ENCODE peak calls at places on chromosomes 16 and 17, in seven cellular contexts. D is HepG2, R is A549, W is GM12878, Z is WTC11, Y is endothelial cell of umbilical vein, L is HCT116. H is an unnamed sample.
A peak's percentile ranks its signal among the peaks of the same experiment; 100 is the strongest.

GRCh38 chr17:81027591-81028505 is 7.1 kb upstream of the BAIAP2 start:
- DNase-seq in D (no peak), R (no peak), W (no peak), Z (no peak), Y (no peak), L (no peak), H (no peak)

GRCh38 chr17:36188891-36189306 is 7.7 kb downstream of the CCL3L1 start:
- DNase-seq in D (no peak), R (no peak), W (peak; percentile 59), Z (no peak), Y (no peak), L (no peak), H (peak; percentile 97)

GRCh38 chr16:17589898-17590297 is 119.1 kb upstream of the XYLT1 start:
- DNase-seq in D (no peak), R (no peak), W (no peak), Z (no peak), Y (no peak), L (no peak), H (no peak)

GRCh38 chr17:37274432-37274831 is 101.4 kb upstream of the C17orf78 start:
- DNase-seq in D (no peak), R (no peak), W (no peak), Z (no peak), Y (no peak), L (no peak), H (no peak)

GRCh38 chr16:8258523-8258922 is 331.8 kb downstream of the TMEM114 start:
- DNase-seq in D (no peak), R (no peak), W (no peak), Z (no peak), Y (no peak), L (no peak), H (no peak)

GRCh38 chr17:57916925-57917858 is 38.0 kb downstream of the CUEDC1 start:
- DNase-seq in D (peak; percentile 53), R (peak; percentile 63), W (no peak), Z (no peak), Y (no peak), L (peak; percentile 48), H (peak; percentile 44)

GRCh38 chr16:68086336-68086821 is 1.2 kb downstream of the NFATC3 start:
- DNase-seq in D (peak; percentile 69), R (peak; percentile 49), W (no peak), Z (no peak), Y (peak; percentile 69), L (no peak), H (peak; percentile 56)

GRCh38 chr17:56074366-56074765 is 78.9 kb upstream of the ANKFN1 start:
- DNase-seq in D (no peak), R (no peak), W (no peak), Z (no peak), Y (no peak), L (no peak), H (no peak)

GRCh38 chr17:1515640-1516402 is 591 bp downstream of the INPP5K start:
- DNase-seq in D (peak; percentile 71), R (peak; percentile 86), W (peak; percentile 70), Z (peak; percentile 52), Y (peak; percentile 89), L (peak; percentile 51), H (peak; percentile 83)

GRCh38 chr16:67001726-67002125 is 13.3 kb downstream of the CES4A start:
- DNase-seq in D (no peak), R (no peak), W (no peak), Z (no peak), Y (no peak), L (no peak), H (no peak)

GRCh38 chr16:4486126-4486893 is 10.1 kb downstream of the HMOX2 start:
- DNase-seq in D (no peak), R (no peak), W (no peak), Z (no peak), Y (no peak), L (no peak), H (no peak)

GRCh38 chr17:15494821-15495220 is 27.4 kb upstream of the CDRT4 start:
- DNase-seq in D (no peak), R (no peak), W (no peak), Z (no peak), Y (no peak), L (no peak), H (no peak)

GRCh38 chr16:86812363-86812970 is 234.1 kb downstream of the FOXL1 start:
- DNase-seq in D (no peak), R (no peak), W (no peak), Z (no peak), Y (no peak), L (no peak), H (no peak)

GRCh38 chr17:43721537-43722268 is 36.9 kb downstream of the SOST start:
- DNase-seq in D (no peak), R (peak; percentile 75), W (no peak), Z (no peak), Y (no peak), L (no peak), H (no peak)

GRCh38 chr16:74461826-74462225 is 40.5 kb upstream of the CLEC18B start:
- DNase-seq in D (no peak), R (no peak), W (no peak), Z (no peak), Y (no peak), L (no peak), H (no peak)

GRCh38 chr16:29982560-29983419 is 9.1 kb downstream of the TAOK2 start:
- DNase-seq in D (no peak), R (no peak), W (no peak), Z (no peak), Y (no peak), L (no peak), H (no peak)

GRCh38 chr17:34098712-34099111 is 156.4 kb upstream of the CCL2 start:
- DNase-seq in D (no peak), R (peak; percentile 14), W (no peak), Z (no peak), Y (no peak), L (no peak), H (no peak)

GRCh38 chr17:3535253-3535995 is 22.2 kb downstream of the TRPV3 start:
- DNase-seq in D (no peak), R (peak; percentile 89), W (no peak), Z (peak; percentile 81), Y (peak; percentile 27), L (peak; percentile 76), H (peak; percentile 40)

GRCh38 chr17:55348749-55349354 is 72.8 kb downstream of the MMD start:
- DNase-seq in D (peak; percentile 69), R (peak; percentile 66), W (no peak), Z (peak; percentile 31), Y (peak; percentile 56), L (peak; percentile 42), H (peak; percentile 40)

GRCh38 chr17:74435775-74436359 is 4.0 kb downstream of the GPRC5C start:
- DNase-seq in D (no peak), R (no peak), W (no peak), Z (no peak), Y (no peak), L (no peak), H (no peak)

GRCh38 chr17:30503558-30503957 is 26.4 kb downstream of the GOSR1 start:
- DNase-seq in D (no peak), R (no peak), W (no peak), Z (no peak), Y (no peak), L (no peak), H (no peak)

GRCh38 chr17:18025596-18026407 is 13.2 kb downstream of the ATPAF2 start:
- DNase-seq in D (no peak), R (no peak), W (no peak), Z (no peak), Y (peak; percentile 19), L (no peak), H (peak; percentile 42)

GRCh38 chr17:18028114-18028513 is 10.9 kb downstream of the ATPAF2 start:
- DNase-seq in D (no peak), R (no peak), W (no peak), Z (no peak), Y (no peak), L (no peak), H (no peak)

GRCh38 chr17:18028684-18029540 is 10.1 kb downstream of the ATPAF2 start:
- DNase-seq in D (no peak), R (no peak), W (no peak), Z (no peak), Y (no peak), L (no peak), H (no peak)

GRCh38 chr17:18027280-18027679 is 11.7 kb downstream of the ATPAF2 start:
- DNase-seq in D (no peak), R (no peak), W (no peak), Z (no peak), Y (no peak), L (no peak), H (no peak)

GRCh38 chr17:18026408-18026776 is 12.6 kb downstream of the ATPAF2 start:
- DNase-seq in D (no peak), R (no peak), W (no peak), Z (no peak), Y (peak; percentile 29), L (no peak), H (no peak)
- TF ChIP-seq MAX in D (no peak), R (no peak), W (no peak), Z (no peak), Y (no peak), L (no peak), H (no peak)

DNA sequence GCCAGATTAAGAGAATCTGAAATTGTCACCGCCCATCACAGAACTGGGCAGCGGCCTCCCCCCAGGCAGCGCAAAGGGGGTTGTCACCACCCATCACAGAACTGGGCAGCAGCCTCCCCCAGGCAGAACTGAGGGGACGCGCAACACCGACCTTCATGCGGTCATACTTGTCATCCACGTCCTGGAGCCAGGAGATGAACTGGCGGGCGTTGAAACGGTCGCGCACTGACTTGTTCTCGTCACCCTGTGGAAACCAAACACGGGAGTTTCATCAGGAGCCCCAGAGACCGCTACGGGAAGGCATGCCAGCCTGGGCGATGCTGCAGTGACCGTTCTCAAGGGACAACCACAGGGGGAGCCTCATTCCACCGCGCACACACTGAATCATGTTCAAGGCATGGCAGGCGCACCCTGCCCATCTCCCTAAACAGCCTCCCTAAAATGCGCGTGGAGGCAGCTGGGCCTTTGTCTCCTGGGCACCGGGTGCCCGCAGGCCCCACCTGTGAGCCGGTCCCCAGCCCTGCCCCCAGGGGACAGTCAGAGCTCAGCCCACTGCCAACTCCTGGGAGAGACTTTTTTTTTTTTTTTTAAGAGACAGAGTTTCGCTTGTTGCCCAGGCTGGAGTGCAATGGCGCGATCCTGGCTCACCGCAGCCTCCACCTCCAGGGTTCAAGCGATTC is 53.3 kb downstream of the ZNF778 start:
- DNase-seq in D (no peak), R (no peak), W (no peak), Z (no peak), Y (no peak), L (no peak), H (no peak)
- TF ChIP-seq MAX in D (no peak), R (no peak), W (no peak), Z (no peak), Y (no peak), L (no peak), H (no peak)

GRCh38 chr16:69481901-69482341 is 57.5 kb downstream of the CYB5B start:
- DNase-seq in D (no peak), R (no peak), W (no peak), Z (no peak), Y (peak; percentile 97), L (no peak), H (no peak)
- TF ChIP-seq MAX in D (peak; percentile 16), R (no peak), W (no peak), Z (no peak), Y (no peak), L (no peak), H (no peak)

DNA sequence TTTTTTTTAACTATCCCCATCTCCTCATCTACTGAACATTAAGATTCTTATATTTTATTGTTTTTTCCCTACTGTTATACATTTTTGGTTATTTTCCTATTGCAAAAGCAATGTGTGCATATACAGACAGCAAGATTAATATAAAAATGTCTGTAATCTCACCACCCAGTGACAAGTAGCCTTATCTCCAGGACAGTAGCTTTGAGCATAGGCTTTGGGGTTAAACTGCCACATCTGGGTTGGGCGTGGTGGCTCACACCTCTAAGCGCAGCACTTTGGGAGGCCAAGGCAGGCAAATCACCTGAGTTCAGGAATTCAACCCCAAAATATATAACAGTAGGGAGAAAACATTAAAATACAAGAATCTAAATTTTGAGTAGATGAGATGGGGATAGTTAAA is 27.4 kb upstream of the SSTR2 start:
- DNase-seq in D (no peak), R (no peak), W (no peak), Z (no peak), Y (no peak), L (no peak), H (no peak)
- TF ChIP-seq MAX in D (no peak), R (no peak), W (no peak), Z (no peak), Y (no peak), L (no peak), H (no peak)

H was measured in NB4.